ENCODE peak calls at places on chromosomes 11 and 22, in six cellular contexts. E is K562, W is HepG2, F is H1, O is SK-N-SH, K is GM12878. Q is an unnamed sample.

GRCh38 chr11:66002648-66003225 is 434 bp downstream of the BANF1 start:
- DNase-seq in W (peak), E (no peak), O (no peak), K (no peak), F (no peak), Q (peak)

GRCh38 chr22:45645526-45646414 is 25.9 kb upstream of the ATXN10 start:
- DNase-seq in F (peak), W (no peak), O (peak), E (peak), K (no peak), Q (peak)

GRCh38 chr11:71176812-71177211 is 75.6 kb downstream of the SHANK2 start:
- DNase-seq in E (no peak), K (no peak), O (no peak), F (no peak), W (no peak), Q (no peak)

GRCh38 chr22:46390652-46391301 is 55.3 kb downstream of the TRMU start:
- DNase-seq in E (peak), W (peak), F (no peak), O (peak), K (no peak), Q (no peak)

GRCh38 chr11:19398772-19399542 is 158.2 kb upstream of the E2F8 start:
- DNase-seq in W (no peak), E (no peak), K (no peak), O (no peak), F (no peak), Q (no peak)

GRCh38 chr11:60925685-60926267 is 1.5 kb downstream of the TMEM132A start:
- DNase-seq in E (no peak), O (peak), F (no peak), K (no peak), W (no peak), Q (no peak)

GRCh38 chr11:19979519-19979845 is 180.8 kb downstream of the DBX1 start:
- DNase-seq in O (no peak), F (no peak), K (peak), E (no peak), W (no peak), Q (no peak)

GRCh38 chr11:68956142-68956541 is 24.6 kb downstream of the MRGPRD start:
- DNase-seq in K (no peak), O (peak), E (peak), W (no peak), F (peak), Q (no peak)

GRCh38 chr11:21602734-21603133 is 590.2 kb upstream of the ANO5 start:
- DNase-seq in W (no peak), K (no peak), O (no peak), E (no peak), F (no peak), Q (no peak)

GRCh38 chr11:124841765-124842700 is 23.2 kb upstream of the ROBO3 start:
- DNase-seq in E (no peak), O (no peak), W (no peak), K (no peak), F (no peak), Q (no peak)

GRCh38 chr11:44255406-44256071 is 54.4 kb downstream of the ALX4 start:
- DNase-seq in O (no peak), E (no peak), F (peak), K (no peak), W (no peak), Q (no peak)

GRCh38 chr11:88164806-88165205 is 10.4 kb downstream of the RAB38 start:
- DNase-seq in E (no peak), F (no peak), K (no peak), W (no peak), O (no peak), Q (no peak)

GRCh38 chr11:62575156-62575555 is 1.5 kb upstream of the EEF1G start:
- DNase-seq in E (no peak), O (no peak), W (no peak), F (no peak), K (no peak), Q (peak)

GRCh38 chr11:96664108-96664507 is 274.3 kb downstream of the JRKL start:
- DNase-seq in O (no peak), K (no peak), F (no peak), E (no peak), W (no peak), Q (no peak)
- H3K27ac ChIP-seq in O (no peak), K (no peak), F (no peak), E (no peak), W (no peak), Q (no peak)

GRCh38 chr11:114187173-114187572 is 109.0 kb upstream of the NNMT start:
- DNase-seq in W (no peak), K (no peak), O (no peak), F (no peak), E (no peak), Q (no peak)
- TF ChIP-seq CTCF in W (no peak), K (no peak), O (no peak), F (no peak), E (no peak), Q (no peak)

GRCh38 chr11:78365381-78365792 is 52.2 kb downstream of the GAB2 start:
- DNase-seq in F (peak), W (peak), E (no peak), K (no peak), O (no peak), Q (no peak)
- TF ChIP-seq GABPA in F (no peak), W (no peak), E (no peak), K (no peak), O (no peak), Q (no peak)

GRCh38 chr11:30991802-30992512 is 377.6 kb downstream of the DCDC1 start:
- DNase-seq in F (no peak), E (no peak), W (no peak), O (no peak), K (no peak), Q (no peak)

GRCh38 chr11:30987819-30988218 is 381.7 kb downstream of the DCDC1 start:
- DNase-seq in O (no peak), E (no peak), F (no peak), W (no peak), K (no peak), Q (no peak)

GRCh38 chr11:30992513-30992849 is 377.1 kb downstream of the DCDC1 start:
- DNase-seq in W (peak), F (no peak), O (no peak), K (no peak), E (peak), Q (no peak)

GRCh38 chr11:30990625-30991348 is 378.8 kb downstream of the DCDC1 start:
- DNase-seq in W (no peak), K (no peak), F (no peak), O (no peak), E (no peak), Q (no peak)

DNA sequence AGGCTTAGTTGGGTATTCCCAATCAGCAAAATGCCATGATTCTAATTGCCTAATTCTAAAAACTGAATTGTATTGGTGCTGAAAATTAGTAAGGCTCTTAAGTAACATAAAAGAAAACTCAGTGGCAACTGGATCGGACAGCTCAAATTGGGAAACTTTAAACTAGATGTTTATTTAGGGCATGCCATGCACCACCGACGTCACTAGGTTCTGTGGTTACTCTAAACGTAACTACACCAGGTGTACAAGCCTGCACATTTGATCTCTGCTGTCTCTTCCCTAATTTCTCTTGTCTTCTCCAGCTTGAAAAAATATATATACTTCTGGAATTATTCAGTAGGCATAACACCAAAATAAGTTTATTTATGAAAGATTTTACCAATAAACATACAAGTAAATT is 378.2 kb downstream of the DCDC1 start:
- DNase-seq in F (no peak), K (no peak), W (no peak), O (no peak), E (no peak), Q (no peak)
- H3K27ac ChIP-seq in F (no peak), K (no peak), W (no peak), O (no peak), E (no peak), Q (no peak)

GRCh38 chr22:25853078-25853477 is 111.1 kb downstream of the MYO18B start:
- DNase-seq in W (no peak), F (no peak), O (no peak), K (no peak), E (peak), Q (no peak)

GRCh38 chr22:25853501-25853900 is 111.5 kb downstream of the MYO18B start:
- DNase-seq in E (peak), F (no peak), K (no peak), O (no peak), W (no peak), Q (no peak)

GRCh38 chr22:25852223-25852622 is 110.2 kb downstream of the MYO18B start:
- DNase-seq in W (no peak), K (no peak), O (no peak), E (no peak), F (no peak), Q (no peak)

GRCh38 chr22:25849514-25849913 is 107.5 kb downstream of the MYO18B start:
- DNase-seq in K (no peak), E (no peak), W (no peak), F (no peak), O (no peak), Q (no peak)

GRCh38 chr22:25853902-25854301 is 111.9 kb downstream of the MYO18B start:
- DNase-seq in E (peak), F (no peak), W (peak), O (peak), K (no peak), Q (no peak)
- TF ChIP-seq CTCF in E (peak), F (no peak), W (peak), O (no peak), K (peak), Q (peak)

DNA sequence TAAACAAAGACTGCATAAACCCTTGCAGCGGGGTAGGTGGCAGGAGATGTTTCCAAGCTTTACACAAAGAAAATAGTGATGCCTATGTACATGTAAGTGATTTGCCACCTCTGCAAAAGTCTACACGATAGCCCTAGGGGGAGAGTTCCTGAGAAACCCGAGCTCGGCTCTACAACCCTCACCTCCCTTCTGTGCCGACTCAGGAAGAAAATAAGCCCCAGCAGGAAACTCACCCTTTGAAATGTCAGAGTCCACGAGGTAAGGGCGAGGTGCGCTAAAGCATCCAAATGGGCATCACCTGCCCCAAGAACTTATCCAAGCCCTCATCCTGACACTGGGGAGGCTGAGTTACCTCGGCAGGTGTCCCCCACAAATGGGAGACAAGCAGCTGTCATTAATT is 105.0 kb upstream of the KIRREL3 start:
- DNase-seq in K (no peak), W (no peak), F (no peak), E (no peak), O (no peak), Q (no peak)
- TF ChIP-seq GABPA in K (no peak), W (no peak), F (no peak), E (no peak), O (no peak), Q (no peak)

GRCh38 chr11:48093323-48093722 is 113.0 kb downstream of the PTPRJ start:
- DNase-seq in W (no peak), F (no peak), O (no peak), E (no peak), K (no peak), Q (no peak)

GRCh38 chr11:48091426-48092102 is 111.2 kb downstream of the PTPRJ start:
- DNase-seq in K (no peak), E (no peak), O (no peak), F (peak), W (no peak), Q (no peak)

GRCh38 chr11:48094643-48095339 is 114.4 kb downstream of the PTPRJ start:
- DNase-seq in W (no peak), F (peak), K (no peak), O (no peak), E (no peak), Q (no peak)

GRCh38 chr11:48095779-48096470 is 115.6 kb downstream of the PTPRJ start:
- DNase-seq in K (no peak), W (no peak), F (peak), E (no peak), O (no peak), Q (no peak)

DNA sequence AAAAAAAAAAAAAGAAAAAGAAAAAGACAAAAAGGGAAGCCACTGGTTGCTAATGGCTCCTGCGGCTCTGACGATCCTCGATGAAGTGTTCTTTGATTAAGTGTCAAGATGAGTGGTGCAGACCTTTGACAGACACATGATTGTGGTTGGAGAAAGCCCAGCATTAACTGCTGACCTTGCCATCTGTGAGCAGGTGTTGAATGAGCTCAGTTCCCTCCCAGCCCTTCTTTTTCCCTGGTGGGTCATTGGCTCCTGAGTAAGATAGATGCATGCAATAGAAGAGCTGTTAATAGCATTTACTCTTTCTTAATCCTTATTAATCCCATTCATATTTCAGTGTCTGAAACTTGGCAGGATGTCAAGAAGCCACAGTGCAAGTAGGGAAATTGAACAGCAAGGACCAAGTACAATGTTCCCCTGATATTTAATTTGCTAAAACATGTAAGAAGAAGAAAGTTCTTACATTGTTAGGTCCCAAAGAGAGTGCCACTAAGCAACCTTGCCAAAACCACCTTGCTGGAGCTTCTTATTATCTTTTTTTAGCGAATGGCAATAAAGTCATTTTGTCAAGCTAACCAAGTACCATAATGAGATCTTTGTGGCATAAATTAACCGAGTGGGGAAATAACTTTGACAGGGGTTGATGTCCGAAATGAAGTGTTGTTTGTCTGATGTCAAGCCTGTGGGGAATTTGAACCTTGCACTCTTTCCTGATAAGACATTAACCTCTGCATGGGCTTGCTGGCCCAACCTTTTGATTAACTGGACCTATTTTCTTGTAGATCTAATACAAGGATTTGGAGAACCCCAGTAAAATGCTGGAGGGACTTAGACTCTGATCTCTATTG is 113.7 kb downstream of the PTPRJ start:
- DNase-seq in O (no peak), W (peak), E (no peak), K (no peak), F (peak), Q (no peak)
- H3K27ac ChIP-seq in O (no peak), W (peak), E (no peak), K (no peak), F (no peak), Q (no peak)

GRCh38 chr11:2088746-2089535 is 50.2 kb downstream of the IGF2 start:
- DNase-seq in F (peak), E (no peak), O (no peak), W (peak), K (no peak), Q (no peak)
- TF ChIP-seq CTCF in F (no peak), E (no peak), O (no peak), W (peak), K (no peak), Q (no peak)

DNA sequence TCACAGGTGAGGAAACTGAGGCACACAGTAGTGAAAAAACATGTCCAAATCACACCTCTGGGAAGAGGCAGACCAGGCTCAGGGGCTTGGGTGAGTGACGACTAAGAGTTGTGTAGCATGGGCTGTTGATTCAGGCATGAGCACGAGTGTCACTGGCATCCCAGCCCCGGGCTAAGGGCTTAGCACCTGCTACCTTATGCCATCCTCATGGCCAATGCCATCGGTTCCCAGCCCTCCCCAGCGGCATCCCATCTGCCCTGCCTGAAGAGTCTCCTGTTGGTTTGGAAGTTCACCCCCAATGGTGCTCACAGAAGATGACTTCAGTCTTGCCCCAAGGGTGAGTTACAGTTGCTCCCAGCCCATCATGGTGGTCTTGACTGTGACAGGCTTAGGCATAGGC is 22.4 kb downstream of the MB start:
- DNase-seq in E (no peak), O (no peak), W (no peak), K (no peak), F (no peak), Q (no peak)
- TF ChIP-seq GABPA in E (no peak), O (no peak), W (no peak), K (no peak), F (no peak), Q (no peak)